ENCODE peak calls at places on chromosomes 7 and 10, in seven cellular contexts. H, P, G, Q, K, Z and Y are unnamed samples. For H3K4me1 and H3K27me3, the result is how much of the 10 kb centered on the place peaks cover.

GRCh38 chr10:32149257-32149955 is 93.2 kb upstream of the KIF5B start:
- DNase-seq in H (peak), P (no peak), G (peak), Q (peak), K (no peak), Z (peak), Y (peak)

GRCh38 chr10:126185666-126186447 is 202.4 kb downstream of the ADAM12 start:
- DNase-seq in H (no peak), P (no peak), G (peak), Q (no peak), K (no peak), Z (no peak), Y (no peak)

GRCh38 chr7:65979583-65980477 is 2.2 kb downstream of the GUSB start:
- DNase-seq in H (no peak), P (no peak), G (no peak), Q (no peak), K (no peak), Z (no peak), Y (no peak)

GRCh38 chr7:118052330-118052729 is 131.6 kb upstream of the LSM8 start:
- DNase-seq in H (no peak), P (no peak), G (no peak), Q (no peak), K (no peak), Z (no peak), Y (no peak)

GRCh38 chr10:103554488-103555320 is 61.2 kb downstream of the NEURL1 start:
- DNase-seq in H (peak), P (no peak), G (peak), Q (peak), K (peak), Z (no peak), Y (peak)

GRCh38 chr7:94241402-94241925 is 153.2 kb upstream of the COL1A2 start:
- DNase-seq in H (no peak), P (no peak), G (no peak), Q (no peak), K (no peak), Z (no peak), Y (no peak)

GRCh38 chr10:36063396-36063795 is 421.3 kb upstream of the FZD8 start:
- DNase-seq in H (no peak), P (no peak), G (no peak), Q (no peak), K (no peak), Z (no peak), Y (no peak)

GRCh38 chr7:19107392-19108147 is 9.9 kb downstream of the TWIST1 start:
- DNase-seq in H (peak), P (no peak), G (peak), Q (peak), K (no peak), Z (peak), Y (no peak)

GRCh38 chr7:157400171-157400860 is 63.5 kb downstream of the DNAJB6 start:
- DNase-seq in H (no peak), P (no peak), G (no peak), Q (no peak), K (no peak), Z (peak), Y (no peak)

GRCh38 chr7:82247814-82248433 is 195.7 kb downstream of the CACNA2D1 start:
- DNase-seq in H (peak), P (no peak), G (peak), Q (peak), K (no peak), Z (no peak), Y (no peak)

GRCh38 chr7:109476409-109476808 is 906.7 kb downstream of the DNAJB9 start:
- DNase-seq in H (no peak), P (no peak), G (no peak), Q (no peak), K (no peak), Z (no peak), Y (no peak)

GRCh38 chr7:140375808-140376730 is 22.3 kb downstream of the SLC37A3 start:
- DNase-seq in H (no peak), P (no peak), G (no peak), Q (no peak), K (no peak), Z (no peak), Y (no peak)

GRCh38 chr10:73113543-73113942 is 3.3 kb downstream of the NUDT13 start:
- DNase-seq in H (peak), P (no peak), G (peak), Q (peak), K (no peak), Z (no peak), Y (no peak)

GRCh38 chr10:131081386-131081785 is 230.1 kb downstream of the TCERG1L start:
- DNase-seq in H (no peak), P (no peak), G (no peak), Q (no peak), K (no peak), Z (no peak), Y (no peak)

GRCh38 chr7:91293840-91294239 is 29.6 kb downstream of the FZD1 start:
- DNase-seq in H (no peak), P (no peak), G (no peak), Q (peak), K (no peak), Z (no peak), Y (no peak)

GRCh38 chr7:129825554-129826267 is 127.0 kb downstream of the UBE2H start:
- DNase-seq in H (peak), P (peak), G (peak), Q (peak), K (peak), Z (peak), Y (peak)

GRCh38 chr7:36819639-36820038 is 95.3 kb upstream of the AOAH start:
- DNase-seq in H (no peak), P (no peak), G (no peak), Q (no peak), K (no peak), Z (no peak), Y (no peak)

GRCh38 chr10:124093076-124093773 is at the start of gene CHST15:
- DNase-seq in H (no peak), P (peak), G (peak), Q (peak), K (peak), Z (peak), Y (no peak)

GRCh38 chr7:47819054-47819920 is 129.0 kb downstream of the PKD1L1 start:
- DNase-seq in H (peak), P (no peak), G (peak), Q (peak), K (peak), Z (peak), Y (peak)

GRCh38 chr10:95651346-95652115 is 5.0 kb downstream of the ALDH18A1 start:
- DNase-seq in H (peak), P (no peak), G (peak), Q (no peak), K (no peak), Z (no peak), Y (no peak)

GRCh38 chr10:28291881-28292297 is 11.0 kb downstream of the MPP7 start:
- DNase-seq in H (peak), P (no peak), G (peak), Q (peak), K (no peak), Z (no peak), Y (no peak)

GRCh38 chr10:130336612-130337304 is 200.6 kb downstream of the GLRX3 start:
- DNase-seq in H (no peak), P (no peak), G (no peak), Q (no peak), K (peak), Z (no peak), Y (no peak)

GRCh38 chr7:1964913-1965578 is 267.7 kb downstream of the MAD1L1 start:
- DNase-seq in H (no peak), P (peak), G (no peak), Q (no peak), K (no peak), Z (peak), Y (peak)

GRCh38 chr10:58237014-58237830 is 30.5 kb downstream of the IPMK start:
- DNase-seq in H (peak), P (no peak), G (peak), Q (peak), K (no peak), Z (no peak), Y (no peak)

GRCh38 chr10:109929501-109930219 is 6.3 kb upstream of the XPNPEP1 start:
- DNase-seq in H (no peak), P (no peak), G (peak), Q (no peak), K (no peak), Z (no peak), Y (no peak)

GRCh38 chr7:100568936-100569844 is 4.5 kb downstream of the SAP25 start:
- DNase-seq in H (no peak), P (peak), G (peak), Q (no peak), K (peak), Z (peak), Y (no peak)

GRCh38 chr10:58742141-58742540 is 229.5 kb downstream of the BICC1 start:
- DNase-seq in H (peak), P (no peak), G (peak), Q (no peak), K (no peak), Z (no peak), Y (no peak)

GRCh38 chr10:104580774-104581675 is 60.1 kb upstream of the SORCS3 start:
- DNase-seq in H (peak), P (peak), G (peak), Q (peak), K (peak), Z (peak), Y (peak)

GRCh38 chr7:7639847-7640220 is 718 bp upstream of the UMAD1 start:
- DNase-seq in H (peak), P (no peak), G (peak), Q (no peak), K (peak), Z (no peak), Y (no peak)

GRCh38 chr10:132611986-132612385 is 74.4 kb downstream of the INPP5A start:
- DNase-seq in H (no peak), P (no peak), G (no peak), Q (no peak), K (no peak), Z (no peak), Y (no peak)

GRCh38 chr7:83468251-83468739 is 180.6 kb downstream of the SEMA3E start:
- DNase-seq in H (peak), P (peak), G (peak), Q (peak), K (peak), Z (peak), Y (peak)

GRCh38 chr7:2202361-2202761 is 30.4 kb downstream of the MAD1L1 start:
- DNase-seq in H (no peak), P (no peak), G (no peak), Q (no peak), K (no peak), Z (no peak), Y (no peak)

GRCh38 chr7:64876792-64877713 is 26.0 kb upstream of the ZNF273 start:
- DNase-seq in H (no peak), P (no peak), G (peak), Q (peak), K (peak), Z (peak), Y (peak)

GRCh38 chr10:118373786-118374185 is 31.7 kb upstream of the FAM204A start:
- DNase-seq in H (peak), P (no peak), G (peak), Q (peak), K (no peak), Z (no peak), Y (no peak)

GRCh38 chr7:53491041-53491440 is 455.6 kb downstream of the POM121L12 start:
- DNase-seq in H (no peak), P (no peak), G (no peak), Q (no peak), K (no peak), Z (no peak), Y (no peak)

GRCh38 chr7:17239046-17239445 is 59.4 kb upstream of the AHR start:
- DNase-seq in H (no peak), P (no peak), G (no peak), Q (no peak), K (no peak), Z (no peak), Y (no peak)

GRCh38 chr7:44391171-44391570 is 65.8 kb upstream of the CAMK2B start:
- DNase-seq in H (no peak), P (no peak), G (no peak), Q (no peak), K (no peak), Z (no peak), Y (no peak)

GRCh38 chr10:102017295-102017694 is 38.7 kb downstream of the ARMH3 start:
- DNase-seq in H (no peak), P (no peak), G (no peak), Q (no peak), K (no peak), Z (no peak), Y (no peak)

GRCh38 chr7:191105-192034 is 1.0 kb upstream of the FAM20C start:
- DNase-seq in H (peak), P (no peak), G (peak), Q (peak), K (peak), Z (no peak), Y (peak)
- H3K27ac ChIP-seq in H (peak), P (peak), G (peak), Q (no peak), K (peak), Z (no peak), Y (peak)

GRCh38 chr10:47255866-47256265 is 44.1 kb upstream of the GDF10 start:
- DNase-seq in H (no peak), P (no peak), G (no peak), Q (no peak), K (no peak), Z (no peak), Y (no peak)

GRCh38 chr10:47259521-47259920 is 40.5 kb upstream of the GDF10 start:
- DNase-seq in H (no peak), P (no peak), G (no peak), Q (no peak), K (no peak), Z (no peak), Y (no peak)

GRCh38 chr10:47256753-47257336 is 43.2 kb upstream of the GDF10 start:
- DNase-seq in H (no peak), P (no peak), G (no peak), Q (peak), K (no peak), Z (no peak), Y (no peak)

GRCh38 chr10:47258921-47259320 is 41.1 kb upstream of the GDF10 start:
- DNase-seq in H (no peak), P (no peak), G (no peak), Q (no peak), K (no peak), Z (no peak), Y (no peak)

GRCh38 chr10:47257396-47258120 is 42.4 kb upstream of the GDF10 start:
- DNase-seq in H (peak), P (no peak), G (peak), Q (peak), K (no peak), Z (no peak), Y (no peak)
- H3K4me1 ChIP-seq in H (under half), P (under half), G (under half), Q (under half), K (under half), Z (under half), Y (under half)

GRCh38 chr7:155553871-155554270 is 7.5 kb upstream of the CNPY1 start:
- DNase-seq in H (no peak), P (no peak), G (no peak), Q (no peak), K (no peak), Z (no peak), Y (no peak)

GRCh38 chr7:155547161-155547791 is 917 bp upstream of the CNPY1 start:
- DNase-seq in H (no peak), P (peak), G (no peak), Q (no peak), K (no peak), Z (no peak), Y (no peak)

GRCh38 chr7:155549226-155549625 is 2.9 kb upstream of the CNPY1 start:
- DNase-seq in H (no peak), P (no peak), G (no peak), Q (no peak), K (no peak), Z (no peak), Y (no peak)

GRCh38 chr7:155551785-155552611 is 5.6 kb upstream of the CNPY1 start:
- DNase-seq in H (no peak), P (no peak), G (no peak), Q (no peak), K (no peak), Z (no peak), Y (no peak)

DNA sequence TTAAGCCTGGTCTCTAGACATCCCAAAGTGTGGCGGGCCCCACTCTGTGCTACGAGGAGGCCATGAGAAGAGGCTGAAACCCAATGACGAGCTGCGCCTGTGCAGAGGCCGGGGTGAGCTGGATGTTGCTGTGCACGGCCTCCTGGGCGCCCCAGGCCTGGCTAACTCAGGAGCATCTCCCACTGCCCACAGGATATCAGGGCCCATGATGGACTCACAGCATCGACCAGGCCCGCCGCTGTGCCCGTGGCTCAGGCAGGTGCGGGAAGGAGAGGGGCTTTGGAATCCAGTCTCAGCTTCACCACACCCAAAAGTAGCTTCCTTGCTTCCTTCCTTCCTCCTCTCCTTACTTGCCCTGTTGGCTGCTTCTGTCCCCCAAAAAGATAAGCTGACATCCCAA is 4.6 kb upstream of the CNPY1 start:
- DNase-seq in H (no peak), P (no peak), G (no peak), Q (no peak), K (no peak), Z (no peak), Y (no peak)
- H3K27me3 ChIP-seq in H (under half), P (under half), G (under half), Q (under half), K (under half), Z (under half), Y (half or more)

GRCh38 chr7:99122762-99123161 is 21.1 kb downstream of the SMURF1 start:
- DNase-seq in H (no peak), P (no peak), G (no peak), Q (no peak), K (no peak), Z (no peak), Y (no peak)
- H3K27ac ChIP-seq in H (no peak), P (no peak), G (peak), Q (no peak), K (no peak), Z (no peak), Y (peak)

DNA sequence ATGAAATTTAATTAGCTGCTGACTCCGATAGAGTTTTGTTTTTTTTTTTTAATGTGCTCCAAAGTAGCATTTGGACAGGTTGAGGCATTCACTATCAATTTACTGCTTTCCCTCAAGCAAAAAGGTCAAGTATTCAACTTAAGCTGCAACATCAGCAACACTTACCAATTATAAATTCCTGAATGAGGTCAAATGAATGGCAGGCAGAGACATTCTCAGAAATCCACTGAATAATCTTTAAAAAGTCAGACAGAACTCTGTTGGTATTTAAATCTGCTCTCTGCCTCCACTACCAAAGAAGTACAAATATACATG is 62.8 kb downstream of the GSAP start:
- DNase-seq in H (no peak), P (no peak), G (no peak), Q (no peak), K (no peak), Z (no peak), Y (no peak)
- H3K4me1 ChIP-seq in H (under half), P (under half), G (under half), Q (under half), K (under half), Z (under half), Y (half or more)

GRCh38 chr7:133683182-133683454 is 430.2 kb downstream of the EXOC4 start:
- DNase-seq in H (no peak), P (no peak), G (no peak), Q (no peak), K (no peak), Z (no peak), Y (no peak)
- H3K27me3 ChIP-seq in H (under half), P (under half), G (under half), Q (under half), K (under half), Z (under half), Y (under half)

DNA sequence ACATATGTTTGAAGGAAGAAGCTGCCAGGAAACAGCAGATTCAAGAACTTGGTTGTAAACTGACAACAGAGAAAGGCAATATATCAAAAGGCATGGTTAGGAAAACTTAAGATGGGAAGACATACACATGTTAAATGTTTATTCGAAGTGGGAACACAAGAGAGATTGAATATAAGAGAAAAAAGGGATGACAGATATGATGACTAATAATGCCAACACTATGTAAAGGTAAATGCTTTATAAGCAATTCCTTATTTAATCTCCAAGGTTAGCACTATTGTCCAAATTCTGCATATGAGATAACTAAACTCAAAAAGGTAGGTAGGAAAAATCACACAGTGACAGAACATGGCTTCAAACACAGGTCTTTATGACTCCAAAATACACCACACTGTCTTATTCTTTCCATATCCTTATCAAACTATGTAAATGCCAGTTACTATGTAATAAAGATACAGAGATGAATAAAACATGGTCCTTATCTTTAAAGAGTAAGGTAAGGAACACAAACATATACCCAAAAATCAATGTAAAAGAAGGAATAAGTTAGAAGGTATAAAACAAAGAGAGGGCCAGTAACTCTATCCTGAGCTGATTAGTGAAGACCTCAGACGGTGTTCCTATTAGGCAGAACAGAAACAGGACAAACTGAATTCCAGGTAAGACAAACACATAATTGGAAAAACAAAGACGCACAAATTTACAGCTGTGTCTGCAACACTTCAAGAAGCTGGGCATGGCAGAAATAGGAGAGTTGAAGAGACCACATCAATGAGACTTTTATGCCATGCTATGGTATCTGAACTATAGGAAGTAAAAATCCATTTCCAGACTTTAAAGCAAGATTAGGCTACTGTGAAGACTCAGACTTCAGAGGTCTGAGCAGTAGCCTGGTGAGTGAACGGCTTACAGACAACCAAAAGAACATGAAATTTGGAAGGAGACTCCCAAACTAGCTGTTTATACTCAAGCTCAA is 56.1 kb downstream of the ABI1 start:
- DNase-seq in H (no peak), P (no peak), G (no peak), Q (no peak), K (no peak), Z (no peak), Y (no peak)
- H3K27ac ChIP-seq in H (no peak), P (no peak), G (no peak), Q (no peak), K (no peak), Z (no peak), Y (peak)